ENCODE peak calls at places on chromosomes 5 and 9, in seven cellular contexts. Z is tibial artery, M is fibroblast of pulmonary artery, I is AG04450, H is transverse colon, G is heart right ventricle, T is AG09309. C is an unnamed sample.

GRCh38 chr5:178228609-178229008 is 4.0 kb downstream of the PHYKPL start:
- DNase-seq in G (no peak), Z (no peak), T (no peak), H (no peak), I (no peak), M (no peak), C (no peak)

GRCh38 chr5:73135429-73136276 is 15.3 kb downstream of the TMEM171 start:
- DNase-seq in H (no peak), Z (no peak), T (peak), I (peak), M (no peak), G (no peak), C (no peak)

GRCh38 chr5:14775857-14776256 is 95.7 kb downstream of the ANKH start:
- DNase-seq in T (peak), G (peak), Z (no peak), I (no peak), M (peak), H (peak), C (peak)

GRCh38 chr5:81989204-81989603 is 17.4 kb downstream of the ATG10 start:
- DNase-seq in T (no peak), H (no peak), M (no peak), Z (no peak), G (no peak), I (no peak), C (no peak)

GRCh38 chr5:93829346-93829745 is 87.9 kb upstream of the POU5F2 start:
- DNase-seq in T (no peak), G (no peak), I (no peak), Z (no peak), M (no peak), H (no peak), C (no peak)

GRCh38 chr9:5043381-5043780 is 58.3 kb downstream of the JAK2 start:
- DNase-seq in I (no peak), T (no peak), G (no peak), M (peak), Z (no peak), H (no peak), C (no peak)

GRCh38 chr5:59174248-59174844 is 591.5 kb downstream of the RAB3C start:
- DNase-seq in M (peak), H (no peak), T (peak), Z (no peak), G (peak), I (peak), C (no peak)

GRCh38 chr5:10034008-10034407 is 215.7 kb downstream of the ATPSCKMT start:
- DNase-seq in G (peak), I (no peak), T (no peak), Z (no peak), H (no peak), M (peak), C (no peak)

DNA sequence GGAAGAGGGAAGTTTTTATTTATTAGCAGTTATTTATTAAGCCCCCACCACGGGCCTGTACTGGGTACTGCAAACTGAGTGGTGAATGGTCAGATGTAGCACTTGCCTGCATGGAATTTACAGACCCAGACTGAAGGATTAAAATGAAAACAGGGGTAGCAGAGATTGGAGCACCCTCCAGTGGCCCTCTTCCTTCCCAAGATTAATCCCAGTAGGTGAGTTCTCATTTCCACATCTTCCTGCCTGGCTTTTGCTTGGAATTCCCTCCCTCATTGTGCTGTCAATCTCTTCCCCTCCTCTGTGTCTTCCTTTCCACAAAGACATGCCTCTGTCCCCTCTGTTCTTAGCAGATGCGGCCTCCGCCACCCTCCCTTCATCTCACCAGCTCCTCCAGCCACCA is 39.2 kb downstream of the MVB12B start:
- DNase-seq in M (no peak), Z (no peak), I (no peak), T (no peak), H (no peak), G (no peak), C (no peak)
- TF ChIP-seq CTCF in M (no peak), Z (no peak), I (no peak), T (no peak), H (no peak), G (no peak), C (no peak)

GRCh38 chr9:120610975-120611689 is 31.2 kb upstream of the CDK5RAP2 start:
- DNase-seq in H (no peak), M (peak), G (no peak), Z (no peak), I (no peak), T (no peak), C (no peak)
- TF ChIP-seq CTCF in H (no peak), M (peak), G (peak), Z (no peak), I (peak), T (peak), C (no peak)

DNA sequence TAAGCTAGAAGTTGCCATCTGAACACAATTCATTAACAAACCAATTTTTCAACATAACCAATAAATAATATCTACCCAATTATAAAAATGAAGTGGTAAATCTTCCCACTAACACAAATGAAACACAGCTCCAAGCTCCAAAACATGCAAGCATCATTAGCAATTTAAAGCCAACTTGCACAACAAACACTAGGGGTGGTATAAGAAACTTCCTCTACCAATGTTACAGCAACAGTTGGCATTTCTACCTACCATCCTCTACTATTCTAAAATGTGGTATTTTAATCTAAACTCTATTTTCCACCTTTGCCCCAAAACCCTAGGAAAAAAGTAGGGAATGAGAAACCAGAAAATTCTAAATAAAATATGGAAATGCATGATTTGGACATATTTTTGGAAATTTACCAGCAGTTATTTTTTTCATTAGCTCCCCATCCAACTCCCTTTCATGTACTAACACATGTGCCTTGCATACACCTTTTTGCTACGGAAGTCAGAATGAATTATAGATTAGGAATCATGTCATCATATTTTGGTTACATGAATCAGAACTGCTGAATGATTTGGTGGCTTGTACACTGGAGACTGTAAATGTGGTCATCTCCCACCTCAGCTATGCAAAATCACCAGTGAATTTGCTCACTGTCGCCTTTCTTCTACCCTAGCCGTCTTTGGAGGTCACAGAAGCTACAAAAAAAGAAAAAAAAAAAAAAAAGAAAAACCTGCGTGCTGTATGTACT is 4.1 kb downstream of the NR6A1 start:
- DNase-seq in Z (no peak), G (no peak), I (no peak), H (no peak), T (no peak), M (no peak), C (no peak)
- TF ChIP-seq CTCF in Z (no peak), G (no peak), I (peak), H (no peak), T (no peak), M (peak), C (no peak)

GRCh38 chr5:76804266-76804665 is 14.6 kb upstream of the F2RL1 start:
- DNase-seq in Z (no peak), M (peak), G (no peak), I (no peak), T (no peak), H (no peak), C (no peak)

GRCh38 chr5:76801159-76801802 is 17.5 kb upstream of the F2RL1 start:
- DNase-seq in G (no peak), I (no peak), H (no peak), Z (no peak), M (peak), T (peak), C (no peak)

GRCh38 chr5:76807296-76807695 is 11.5 kb upstream of the F2RL1 start:
- DNase-seq in M (peak), Z (no peak), I (no peak), H (no peak), T (no peak), G (no peak), C (no peak)

GRCh38 chr5:76799588-76799987 is 19.2 kb upstream of the F2RL1 start:
- DNase-seq in I (no peak), H (no peak), T (no peak), M (no peak), Z (no peak), G (no peak), C (no peak)

DNA sequence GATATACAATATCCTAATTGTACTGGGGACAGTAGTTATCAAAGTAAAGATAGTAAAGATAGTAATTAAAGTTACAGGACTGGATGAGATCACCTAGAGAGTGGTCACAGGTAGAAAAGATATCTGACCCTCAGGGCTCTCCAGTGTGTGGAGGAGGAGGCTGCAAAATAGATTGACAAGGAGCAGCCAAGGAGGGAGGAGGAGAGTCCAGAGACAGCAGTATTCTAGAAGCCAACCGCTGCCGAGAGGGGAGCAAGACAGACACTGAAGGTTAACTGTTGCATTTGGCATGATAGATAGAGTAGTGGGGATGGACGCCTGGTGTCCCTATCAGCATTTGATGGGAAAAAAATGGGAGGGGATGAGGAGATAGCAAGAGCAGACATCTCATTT is 17.0 kb upstream of the F2RL1 start:
- DNase-seq in H (no peak), I (no peak), Z (no peak), M (no peak), G (no peak), T (no peak), C (no peak)
- TF ChIP-seq CTCF in H (no peak), I (no peak), Z (no peak), M (no peak), G (no peak), T (no peak), C (no peak)

GRCh38 chr5:79430196-79430595 is 83.7 kb downstream of the HOMER1 start:
- DNase-seq in M (no peak), T (no peak), I (no peak), Z (no peak), G (no peak), H (no peak), C (no peak)
- TF ChIP-seq CTCF in M (no peak), T (no peak), I (no peak), Z (no peak), G (no peak), H (no peak), C (no peak)

GRCh38 chr5:143882520-143882919 is 70.6 kb downstream of the HMHB1 start:
- DNase-seq in H (no peak), I (no peak), G (no peak), T (peak), Z (no peak), M (peak), C (no peak)
- TF ChIP-seq CTCF in H (no peak), I (no peak), G (no peak), T (no peak), Z (no peak), M (no peak), C (no peak)

GRCh38 chr9:113888361-113888760 is 12.3 kb downstream of the ZNF618 start:
- DNase-seq in I (no peak), T (no peak), H (no peak), Z (no peak), M (no peak), G (no peak), C (no peak)
- TF ChIP-seq CTCF in I (no peak), T (no peak), H (no peak), Z (no peak), M (no peak), G (no peak), C (no peak)